ENCODE peak calls at places on chromosomes 2 and 18, in seven cellular contexts. F is H1, J is K562, Y is HCT116, N is HepG2, L is SK-N-SH, T is GM12878. Z is an unnamed sample.

GRCh38 chr2:222683805-222684204 is 12.3 kb downstream of the MOGAT1 start:
- DNase-seq in F (no peak), J (no peak), Y (no peak), N (no peak), L (no peak), T (no peak), Z (no peak)

GRCh38 chr2:23618696-23619530 is 233.9 kb downstream of the KLHL29 start:
- DNase-seq in F (no peak), J (no peak), Y (no peak), N (no peak), L (peak; percentile 82), T (no peak), Z (no peak)

GRCh38 chr2:24429711-24430110 is 61.3 kb upstream of the NCOA1 start:
- DNase-seq in F (no peak), J (no peak), Y (no peak), N (no peak), L (no peak), T (no peak), Z (no peak)

GRCh38 chr18:77069931-77070330 is 62.7 kb downstream of the MBP start:
- DNase-seq in F (no peak), J (no peak), Y (no peak), N (no peak), L (no peak), T (no peak), Z (no peak)

GRCh38 chr2:45962522-45962921 is 311.0 kb downstream of the PRKCE start:
- DNase-seq in F (no peak), J (no peak), Y (peak; percentile 68), N (no peak), L (peak; percentile 68), T (no peak), Z (peak; percentile 35)

GRCh38 chr2:14936436-14936835 is 303.9 kb downstream of the LRATD1 start:
- DNase-seq in F (no peak), J (no peak), Y (no peak), N (no peak), L (no peak), T (no peak), Z (no peak)

GRCh38 chr2:84904717-84905174 is 710 bp upstream of the TMSB10 start:
- DNase-seq in F (no peak), J (peak; percentile 60), Y (no peak), N (no peak), L (peak; percentile 56), T (no peak), Z (no peak)

GRCh38 chr2:38315707-38316333 is 61.3 kb downstream of the ATL2 start:
- DNase-seq in F (no peak), J (peak; percentile 34), Y (peak; percentile 31), N (peak; percentile 68), L (peak; percentile 67), T (peak; percentile 11), Z (peak; percentile 9)

GRCh38 chr2:159227467-159227866 is 59.0 kb downstream of the WDSUB1 start:
- DNase-seq in F (no peak), J (no peak), Y (no peak), N (no peak), L (no peak), T (no peak), Z (no peak)

GRCh38 chr2:234911271-234911670 is 40.5 kb upstream of the SH3BP4 start:
- DNase-seq in F (no peak), J (no peak), Y (no peak), N (no peak), L (no peak), T (no peak), Z (peak; percentile 89)

DNA sequence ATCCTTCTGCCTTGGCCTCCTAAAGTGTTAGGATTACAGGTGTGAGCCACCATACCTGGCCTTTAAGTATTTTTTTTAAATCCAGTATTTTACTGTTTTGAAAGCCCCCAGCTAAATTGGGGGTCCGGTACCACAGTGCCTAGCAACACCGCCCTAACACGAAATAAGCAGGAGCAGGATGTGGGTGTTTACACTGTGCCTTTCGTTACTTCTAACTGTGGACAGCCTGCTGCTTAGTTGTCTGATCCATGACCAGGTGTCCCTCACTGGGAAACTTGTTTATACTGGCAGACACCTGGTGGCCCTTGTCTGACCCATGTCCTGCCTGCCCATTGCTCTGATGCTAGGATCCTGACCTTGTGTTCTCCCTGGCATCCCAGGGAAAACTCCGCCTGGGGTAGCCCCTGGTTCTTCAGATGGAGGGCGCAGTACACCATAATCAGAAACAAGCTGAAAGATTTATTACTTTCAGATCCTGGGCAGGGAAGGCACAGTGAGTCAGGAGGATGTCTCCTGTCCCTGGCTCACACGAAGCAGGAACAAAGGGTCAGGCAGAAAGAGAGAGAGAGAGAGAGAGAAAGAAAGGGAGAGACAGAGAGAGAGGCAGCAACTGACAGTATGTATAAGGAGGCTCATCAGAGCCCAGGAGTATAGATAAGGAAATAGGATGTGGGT is 55.7 kb downstream of the NCAPH start:
- DNase-seq in F (no peak), J (no peak), Y (no peak), N (no peak), L (no peak), T (no peak), Z (no peak)
- TF ChIP-seq JUND in F (no peak), J (no peak), Y (no peak), N (no peak), L (no peak), T (no peak), Z (no peak)

DNA sequence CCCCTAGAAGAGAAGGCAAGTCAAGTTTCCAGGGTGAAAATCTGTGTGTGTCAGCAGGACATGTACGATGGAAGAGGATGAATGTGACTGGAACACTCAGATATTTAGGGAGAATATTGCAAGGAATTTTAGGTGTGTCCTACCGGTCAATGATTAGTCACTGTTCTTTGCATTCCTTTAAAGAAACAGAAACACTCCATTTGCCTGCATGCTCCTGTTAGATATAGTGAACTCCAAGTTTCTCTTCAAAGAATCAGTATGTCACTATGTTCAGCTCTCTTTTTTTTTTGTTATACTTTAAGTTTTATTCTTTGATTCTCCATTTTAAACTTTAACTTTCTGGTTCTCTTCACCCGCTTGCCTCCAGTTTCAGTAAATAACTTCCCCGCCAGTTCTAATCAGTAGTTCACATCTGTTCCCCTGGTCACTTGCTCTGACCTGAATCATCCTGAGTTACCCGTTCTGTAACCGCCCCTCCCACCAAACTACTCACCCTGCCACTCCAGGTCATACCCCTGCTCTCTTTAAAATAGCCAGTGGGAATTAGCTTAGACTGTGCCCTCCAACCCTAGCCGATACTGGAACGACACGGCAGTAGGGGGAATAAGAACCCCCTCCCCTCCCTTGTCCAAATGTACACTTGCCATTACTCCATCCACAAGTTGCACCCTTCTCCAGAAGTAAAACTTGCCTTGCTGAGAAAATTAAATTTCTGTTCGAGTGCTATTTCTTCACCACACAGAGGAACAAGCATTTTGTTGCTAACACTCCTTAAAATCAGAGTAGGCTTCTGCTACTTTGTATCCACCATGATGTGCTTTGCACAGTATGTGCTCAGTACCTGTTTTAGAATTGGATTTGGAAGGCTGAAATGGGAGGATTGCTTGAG is 268.4 kb downstream of the METTL4 start:
- DNase-seq in F (no peak), J (peak; percentile 86), Y (peak; percentile 68), N (no peak), L (no peak), T (no peak), Z (peak; percentile 26)
- TF ChIP-seq JUND in F (no peak), J (peak; percentile 58), Y (peak; percentile 56), N (no peak), L (no peak), T (no peak), Z (no peak)

GRCh38 chr2:165390875-165391274 is 78.6 kb upstream of the CSRNP3 start:
- DNase-seq in F (no peak), J (no peak), Y (no peak), N (no peak), L (no peak), T (no peak), Z (no peak)
- TF ChIP-seq JUND in F (no peak), J (no peak), Y (no peak), N (no peak), L (no peak), T (no peak), Z (no peak)

DNA sequence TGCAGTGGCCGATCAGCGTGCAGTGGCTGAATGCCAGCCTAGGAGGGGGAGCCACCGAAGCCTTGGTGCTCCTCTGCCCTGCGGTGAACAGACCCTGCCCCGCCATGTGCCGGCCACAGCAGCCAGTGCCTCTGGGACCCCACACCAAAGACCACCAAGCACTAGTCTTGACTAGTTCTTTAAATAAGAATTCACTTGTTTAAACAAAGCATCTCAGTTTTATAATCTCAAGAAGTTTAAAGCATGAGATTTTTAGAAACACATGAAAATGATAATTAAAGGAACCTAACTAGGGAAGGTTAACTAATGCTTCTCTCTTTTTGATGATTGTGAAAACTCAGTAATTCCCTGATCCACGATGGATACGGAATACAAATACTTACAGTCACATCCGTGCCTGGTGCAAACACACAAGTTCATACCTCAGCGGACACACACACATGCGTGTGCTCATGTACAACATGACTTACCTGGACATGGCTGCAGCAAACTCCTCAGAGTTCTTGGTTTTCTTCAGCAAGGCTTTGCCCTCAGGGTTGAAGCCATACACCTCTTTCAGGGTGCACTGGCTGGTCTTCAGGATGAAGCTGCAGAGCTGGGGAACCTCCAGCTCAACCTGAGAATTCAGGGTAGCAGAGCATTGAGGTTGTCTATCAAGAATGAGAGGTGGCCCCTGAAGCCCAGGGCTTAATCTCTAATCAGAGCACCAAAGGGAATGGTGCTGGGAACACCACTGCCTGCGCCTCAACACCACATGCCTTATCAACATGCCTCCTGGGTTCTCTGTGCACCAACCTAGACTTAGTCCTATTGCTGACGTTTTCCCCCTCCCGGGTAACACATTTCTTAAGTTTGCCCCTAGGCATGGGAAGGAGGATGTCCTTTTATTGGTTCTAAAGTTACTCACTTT is 3.1 kb downstream of the APOB start:
- DNase-seq in F (no peak), J (no peak), Y (no peak), N (no peak), L (no peak), T (no peak), Z (no peak)
- TF ChIP-seq JUND in F (no peak), J (no peak), Y (no peak), N (no peak), L (no peak), T (no peak), Z (no peak)

GRCh38 chr18:21996261-21996892 is 173.0 kb upstream of the GATA6 start:
- DNase-seq in F (no peak), J (no peak), Y (no peak), N (peak; percentile 23), L (no peak), T (no peak), Z (no peak)
- TF ChIP-seq JUND in F (no peak), J (no peak), Y (no peak), N (no peak), L (no peak), T (no peak), Z (no peak)

DNA sequence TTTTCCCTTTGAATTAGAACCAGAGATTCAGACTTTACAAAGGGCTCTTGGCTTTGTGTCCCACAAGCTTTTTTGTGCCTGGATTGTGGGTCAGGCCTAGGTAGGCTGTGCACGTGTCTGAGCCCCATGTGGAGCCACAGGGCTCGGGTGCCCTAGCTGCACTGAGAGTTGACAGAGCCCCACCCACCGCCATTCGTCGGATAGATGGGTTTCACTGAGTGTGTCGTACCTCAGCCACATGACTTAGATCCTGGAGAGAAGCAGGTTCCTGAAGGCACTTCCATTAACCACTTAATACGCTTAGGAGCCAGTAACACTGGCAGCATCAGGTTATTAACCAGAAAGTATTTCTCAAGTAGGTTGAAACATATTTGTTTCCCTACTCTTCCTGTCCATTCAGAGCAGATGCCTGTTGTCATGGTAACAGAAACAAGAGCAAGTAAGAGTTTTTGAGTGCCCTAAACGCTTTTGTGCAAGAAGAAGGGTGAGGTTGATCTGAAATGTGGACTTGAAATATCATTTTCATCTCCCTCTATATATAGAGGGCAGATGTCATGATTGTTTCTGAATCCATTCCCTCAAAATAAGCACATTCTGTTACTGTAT is 29.9 kb downstream of the ADCYAP1 start:
- DNase-seq in F (no peak), J (no peak), Y (no peak), N (no peak), L (no peak), T (no peak), Z (no peak)
- TF ChIP-seq JUND in F (no peak), J (no peak), Y (no peak), N (no peak), L (no peak), T (no peak), Z (no peak)